ENCODE peak calls at places on chromosomes 4 and X, in eight cellular contexts. O is SJSA1; X is T-helper 2 cell; Y is activated effector memory CD4-positive, alpha-beta T cell treated with Interleukin-2 at 50 U/mL for 16 hours; S is stimulated activated CD8-positive, alpha-beta memory T cell treated with anti-CD3 and anti-CD28 coated beads, Interleukin-4, amount 100 ng/mL, for 1 hour; T is fibroblast of lung; R is stimulated activated naive B cell treated with anti-CD40 and anti-IgM and Interleukin-4, amounts not matched to agents 10 μg/mL and 1 μg/mL and 100 μg/mL, for 72 hours; J is GM20000. E is an unnamed sample.

GRCh38 chrX:31057691-31058090 is 14.2 kb downstream of the FTHL17 start:
- DNase-seq in O (no peak), X (no peak), Y (no peak), S (no peak), T (no peak), R (no peak), J (no peak), E (no peak)

GRCh38 chrX:81900522-81900921 is 698.6 kb downstream of the SH3BGRL start:
- DNase-seq in O (no peak), X (no peak), Y (no peak), S (no peak), T (no peak), R (no peak), J (no peak), E (no peak)

GRCh38 chr4:21467551-21467950 is 481.0 kb downstream of the KCNIP4 start:
- DNase-seq in O (no peak), X (no peak), Y (no peak), S (no peak), T (no peak), R (no peak), J (no peak), E (no peak)

GRCh38 chrX:134654398-134655012 is 3.8 kb downstream of the PLAC1 start:
- DNase-seq in O (no peak), X (no peak), Y (no peak), S (no peak), T (no peak), R (no peak), J (no peak), E (no peak)

GRCh38 chrX:23386726-23387125 is 52.1 kb downstream of the PTCHD1 start:
- DNase-seq in O (no peak), X (no peak), Y (no peak), S (no peak), T (no peak), R (no peak), J (no peak), E (no peak)

GRCh38 chr4:72076562-72076961 is 44.8 kb downstream of the NPFFR2 start:
- DNase-seq in O (no peak), X (no peak), Y (no peak), S (no peak), T (no peak), R (no peak), J (no peak), E (no peak)

GRCh38 chr4:140260227-140260626 is 106.2 kb upstream of the MAML3 start:
- DNase-seq in O (peak), X (no peak), Y (no peak), S (no peak), T (peak), R (no peak), J (no peak), E (no peak)

GRCh38 chrX:9604111-9604907 is 139.5 kb downstream of the TBL1X start:
- DNase-seq in O (no peak), X (no peak), Y (no peak), S (no peak), T (no peak), R (no peak), J (no peak), E (no peak)

GRCh38 chr4:76657443-76657842 is 222.4 kb downstream of the SHROOM3 start:
- DNase-seq in O (no peak), X (no peak), Y (no peak), S (no peak), T (no peak), R (no peak), J (no peak), E (no peak)

GRCh38 chr4:152585036-152585439 is 49.1 kb upstream of the FBXW7 start:
- DNase-seq in O (no peak), X (no peak), Y (no peak), S (no peak), T (peak), R (no peak), J (peak), E (no peak)